ENCODE peak calls at places on chromosomes 11 and 22, in five cellular contexts. Y is H1, V is fibroblast of lung, F is PC-3, C is MM.1S. U is an unnamed sample.

GRCh38 chr22:17536269-17536668 is 27.0 kb upstream of the SLC25A18 start:
- DNase-seq in Y (no peak), V (peak; percentile 37), F (no peak), C (no peak), U (no peak)

GRCh38 chr11:76752321-76753175 is 30.6 kb upstream of the TSKU start:
- DNase-seq in Y (no peak), V (peak; percentile 92), F (no peak), C (no peak), U (no peak)

GRCh38 chr11:61927501-61927900 is 10.1 kb upstream of the RAB3IL1 start:
- DNase-seq in Y (no peak), V (no peak), F (no peak), C (no peak), U (no peak)

GRCh38 chr22:38859581-38860290 is 12.3 kb downstream of the CBX6 start:
- DNase-seq in Y (no peak), V (no peak), F (no peak), C (no peak), U (no peak)

GRCh38 chr22:38775656-38776055 is 18.3 kb downstream of the DNAL4 start:
- DNase-seq in Y (no peak), V (no peak), F (no peak), C (no peak), U (no peak)

GRCh38 chr11:61777234-61778090 is 14.9 kb downstream of the TMEM258 start:
- DNase-seq in Y (peak; percentile 92), V (peak; percentile 11), F (no peak), C (no peak), U (no peak)

GRCh38 chr11:57345555-57346151 is 7.5 kb downstream of the P2RX3 start:
- DNase-seq in Y (peak; percentile 85), V (peak; percentile 44), F (peak; percentile 94), C (peak; percentile 66), U (no peak)

GRCh38 chr22:24758164-24758799 is 16.2 kb downstream of the PIWIL3 start:
- DNase-seq in Y (peak; percentile 70), V (peak; percentile 27), F (peak; percentile 68), C (peak; percentile 54), U (no peak)

GRCh38 chr11:95682552-95682951 is 107.0 kb downstream of the FAM76B start:
- DNase-seq in Y (no peak), V (peak; percentile 82), F (no peak), C (no peak), U (no peak)

GRCh38 chr22:31532060-31532459 is 35.7 kb downstream of the SFI1 start:
- DNase-seq in Y (no peak), V (peak; percentile 59), F (no peak), C (no peak), U (no peak)

GRCh38 chr11:14359573-14360031 is 619 bp upstream of the RRAS2 start:
- DNase-seq in Y (no peak), V (no peak), F (peak; percentile 26), C (no peak), U (no peak)

GRCh38 chr22:23216331-23217170 is 36.2 kb downstream of the BCR start:
- DNase-seq in Y (no peak), V (no peak), F (no peak), C (no peak), U (no peak)

GRCh38 chr11:128920651-128921050 is 22.0 kb downstream of the TP53AIP1 start:
- DNase-seq in Y (no peak), V (no peak), F (no peak), C (no peak), U (no peak)

GRCh38 chr11:9562716-9563115 is 10.8 kb upstream of the WEE1 start:
- DNase-seq in Y (no peak), V (no peak), F (peak; percentile 46), C (peak; percentile 71), U (no peak)

GRCh38 chr11:1762537-1763302 is 1.0 kb downstream of the CTSD start:
- DNase-seq in Y (no peak), V (no peak), F (peak; percentile 75), C (no peak), U (no peak)
- H3K4me1 ChIP-seq in Y (peaks cover 3% of the 10 kb centered on the region), V (peaks cover 29% of the 10 kb centered on the region), F (peaks cover 27% of the 10 kb centered on the region), C (peaks cover 5% of the 10 kb centered on the region), U (peaks cover 18% of the 10 kb centered on the region)

DNA sequence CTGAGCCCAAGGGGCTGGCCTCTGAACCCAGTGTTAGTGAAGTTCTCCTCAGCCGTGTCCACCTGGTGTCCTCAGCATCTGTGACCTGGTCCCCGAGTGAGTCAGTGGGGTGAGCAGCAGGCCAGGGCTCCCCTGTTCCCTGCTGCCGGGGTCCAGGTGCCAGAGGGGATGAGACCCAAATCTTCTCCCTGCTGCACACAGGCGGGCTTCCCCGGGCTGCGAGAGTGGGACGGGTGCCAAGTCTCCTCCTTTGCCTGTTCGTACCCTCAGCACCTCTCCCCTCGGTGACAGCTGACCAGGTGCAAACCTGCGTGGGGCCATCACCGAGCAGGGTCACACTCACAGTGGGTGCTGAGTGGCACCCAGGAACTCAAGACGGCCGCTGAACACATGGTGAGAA is 514.6 kb downstream of the TBC1D22A start:
- DNase-seq in Y (no peak), V (no peak), F (no peak), C (no peak), U (no peak)
- TF ChIP-seq EZH2 in Y (no peak), V (no peak), F (no peak), C (no peak), U (no peak)

GRCh38 chr11:30914143-30914762 is 328.1 kb upstream of the MPPED2 start:
- DNase-seq in Y (peak; percentile 69), V (peak; percentile 50), F (peak; percentile 47), C (peak; percentile 14), U (no peak)

GRCh38 chr11:30916764-30917163 is 330.6 kb upstream of the MPPED2 start:
- DNase-seq in Y (no peak), V (no peak), F (no peak), C (no peak), U (no peak)

GRCh38 chr11:30919389-30920172 is 333.4 kb upstream of the MPPED2 start:
- DNase-seq in Y (no peak), V (peak; percentile 50), F (no peak), C (peak; percentile 57), U (no peak)

DNA sequence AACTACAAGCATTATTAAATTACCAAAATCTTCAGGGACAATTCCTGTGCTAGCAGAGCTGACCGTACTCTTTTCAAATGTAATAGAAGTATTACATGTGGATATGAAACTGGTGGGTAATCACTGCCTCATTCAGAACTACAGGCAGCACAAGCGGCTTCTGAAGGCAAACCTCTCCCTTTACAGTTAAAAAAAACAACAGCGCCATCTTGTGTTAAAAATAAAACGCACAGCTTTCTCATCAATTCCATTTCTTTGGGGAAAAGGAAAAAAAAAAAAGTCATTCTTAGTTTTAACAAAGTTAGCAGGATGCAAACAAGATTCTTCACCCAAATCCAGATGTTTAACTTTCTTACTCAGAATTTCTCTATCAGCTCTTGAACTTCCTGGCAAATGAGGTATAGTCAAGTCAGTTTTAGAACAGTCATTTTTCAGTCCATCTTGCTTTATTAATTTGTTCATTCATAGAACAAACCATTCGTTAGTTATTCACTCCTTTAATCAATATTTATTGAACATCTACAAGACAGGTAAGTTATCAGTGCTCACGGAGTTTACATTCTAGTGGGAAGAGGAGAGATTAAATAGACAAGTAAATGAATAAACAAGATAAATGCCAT is 331.8 kb upstream of the MPPED2 start:
- DNase-seq in Y (no peak), V (peak; percentile 33), F (peak; percentile 69), C (peak; percentile 65), U (no peak)
- TF ChIP-seq CTCF in Y (peak; percentile 42), V (peak; percentile 53), F (peak; percentile 73), C (peak; percentile 70), U (no peak)

DNA sequence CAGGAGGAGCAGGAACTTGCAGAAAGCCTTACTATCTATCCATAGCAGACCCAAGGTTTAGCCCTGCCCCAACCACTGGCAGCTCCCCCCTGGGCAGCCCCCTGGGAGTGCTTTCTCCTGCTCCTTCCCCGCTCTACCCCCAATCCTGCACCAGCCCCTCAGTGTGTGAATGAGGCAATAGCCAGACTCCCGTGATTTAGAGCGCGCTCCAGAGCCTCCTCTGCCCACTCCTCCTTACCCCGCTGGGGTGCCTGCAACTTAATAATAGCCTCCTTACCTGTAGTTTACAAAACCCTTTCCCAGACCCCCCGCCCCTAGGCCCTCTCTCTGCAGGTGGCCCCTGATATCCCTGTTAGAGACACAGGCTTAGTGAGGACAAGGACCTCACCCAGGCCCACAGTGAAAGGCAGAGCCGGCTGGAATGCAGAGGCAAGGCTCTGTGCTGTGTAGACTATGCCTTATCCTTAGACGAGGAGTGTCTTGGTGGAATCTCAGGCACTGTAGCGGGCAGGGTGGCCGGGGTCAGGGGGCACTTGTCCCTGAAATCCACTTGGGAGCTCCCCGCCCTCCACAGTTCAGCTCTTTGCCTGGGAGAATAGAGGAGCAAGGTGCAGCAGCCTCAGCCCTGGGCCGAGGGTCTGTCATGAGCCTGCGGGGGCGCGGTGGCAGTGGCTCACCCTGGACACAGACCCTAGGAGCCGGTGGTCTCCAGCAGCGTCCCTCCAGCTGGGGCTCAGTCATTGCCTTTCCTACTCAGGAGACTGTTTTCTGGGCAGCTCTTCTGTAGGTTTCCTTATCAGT is 4.3 kb upstream of the CARNS1 start:
- DNase-seq in Y (no peak), V (no peak), F (no peak), C (no peak), U (no peak)
- H3K4me1 ChIP-seq in Y (peaks cover 9% of the 10 kb centered on the region), V (no peaks in the 10 kb centered on the region), F (no peaks in the 10 kb centered on the region), C (peaks cover 19% of the 10 kb centered on the region), U (no peaks in the 10 kb centered on the region)

GRCh38 chr11:17722000-17722643 is 2.8 kb downstream of the MYOD1 start:
- DNase-seq in Y (peak; percentile 65), V (peak; percentile 27), F (peak; percentile 60), C (no peak), U (no peak)
- TF ChIP-seq EZH2 in Y (no peak), V (no peak), F (no peak), C (no peak), U (no peak)

GRCh38 chr22:33192156-33192555 is 134.0 kb upstream of the SYN3 start:
- DNase-seq in Y (no peak), V (no peak), F (no peak), C (peak; percentile 21), U (no peak)

GRCh38 chr22:33194529-33194928 is 136.3 kb upstream of the SYN3 start:
- DNase-seq in Y (no peak), V (no peak), F (no peak), C (no peak), U (no peak)
- TF ChIP-seq CTCF in Y (no peak), V (no peak), F (no peak), C (no peak), U (no peak)

GRCh38 chr11:119380160-119380815 is 1.2 kb downstream of the USP2 start:
- DNase-seq in Y (no peak), V (no peak), F (no peak), C (no peak), U (no peak)
- H3K4me1 ChIP-seq in Y (peaks cover 38% of the 10 kb centered on the region), V (peaks cover 25% of the 10 kb centered on the region), F (peaks cover 27% of the 10 kb centered on the region), C (peaks cover 25% of the 10 kb centered on the region), U (peaks cover 34% of the 10 kb centered on the region)

GRCh38 chr11:1391165-1392010 is 1.7 kb downstream of the BRSK2 start:
- DNase-seq in Y (peak; percentile 64), V (no peak), F (no peak), C (no peak), U (no peak)
- TF ChIP-seq EZH2 in Y (no peak), V (peak; percentile 76), F (no peak), C (no peak), U (peak; percentile 95)

GRCh38 chr22:44018594-44018993 is 5.5 kb upstream of the PARVB start:
- DNase-seq in Y (no peak), V (no peak), F (no peak), C (no peak), U (no peak)
- TF ChIP-seq CTCF in Y (no peak), V (no peak), F (no peak), C (no peak), U (no peak)

DNA sequence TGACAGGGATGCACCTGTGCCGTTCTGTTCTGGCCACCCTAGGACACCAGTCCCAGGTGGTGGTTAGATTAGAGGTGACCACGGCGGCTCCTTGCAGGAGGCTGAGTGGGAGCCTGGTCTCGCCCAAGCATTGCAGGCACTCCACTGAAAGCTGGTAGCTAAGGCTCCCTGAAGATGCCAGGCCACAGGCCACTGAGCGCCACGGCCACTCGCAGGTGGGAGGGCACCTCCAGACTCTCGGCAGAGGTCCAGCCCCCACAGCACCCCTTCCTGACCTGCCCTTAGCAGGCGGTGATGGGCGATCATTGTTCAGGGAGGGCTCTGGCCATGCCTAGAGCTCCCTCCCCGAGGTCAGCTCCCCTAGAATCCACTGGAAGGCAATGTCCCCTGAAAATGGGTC is 1270.2 kb downstream of the BRD1 start:
- DNase-seq in Y (no peak), V (no peak), F (no peak), C (no peak), U (no peak)
- H3K4me1 ChIP-seq in Y (no peaks in the 10 kb centered on the region), V (no peaks in the 10 kb centered on the region), F (no peaks in the 10 kb centered on the region), C (no peaks in the 10 kb centered on the region), U (no peaks in the 10 kb centered on the region)

U was measured in keratinocyte.